ENCODE peak calls at places on chromosome 10, in six cellular contexts. T is CD8-positive, alpha-beta memory T cell; D is lung; M is RWPE2; K is neural progenitor cell; H is OCI-LY7. U is an unnamed sample. For H3K9me3 and H3K4me1, the result is how much of the 10 kb centered on the place peaks cover.

GRCh38 chr10:80382989-80383388 is 25.4 kb upstream of the PRXL2A start:
- DNase-seq in M (no peak), D (no peak), T (peak), K (peak), H (peak), U (peak)

GRCh38 chr10:105585753-105586152 is 944.7 kb downstream of the SORCS3 start:
- DNase-seq in K (no peak), T (no peak), D (no peak), H (no peak), M (no peak), U (no peak)

GRCh38 chr10:71511206-71511605 is 114.5 kb downstream of the CDH23 start:
- DNase-seq in H (no peak), K (no peak), D (no peak), T (no peak), M (no peak), U (no peak)

GRCh38 chr10:43217563-43218205 is 49.2 kb downstream of the RASGEF1A start:
- DNase-seq in D (no peak), T (peak), M (no peak), K (no peak), H (no peak), U (no peak)

GRCh38 chr10:73908853-73909611 is 1.9 kb upstream of the PLAU start:
- DNase-seq in M (peak), T (no peak), K (no peak), D (peak), H (peak), U (no peak)

GRCh38 chr10:133441780-133442179 is 12.0 kb upstream of the SCART1 start:
- DNase-seq in T (peak), M (no peak), H (no peak), K (no peak), D (peak), U (no peak)

GRCh38 chr10:93198401-93199175 is 124.9 kb downstream of the CYP26A1 start:
- DNase-seq in M (no peak), K (peak), T (no peak), H (no peak), D (no peak), U (no peak)

GRCh38 chr10:70694410-70695179 is 22.3 kb downstream of the ADAMTS14 start:
- DNase-seq in H (no peak), D (no peak), K (no peak), T (no peak), M (no peak), U (no peak)

GRCh38 chr10:32388258-32389027 is 41.5 kb upstream of the EPC1 start:
- DNase-seq in H (no peak), K (no peak), T (no peak), D (no peak), M (no peak), U (no peak)

GRCh38 chr10:52533986-52534385 is 219.9 kb downstream of the DKK1 start:
- DNase-seq in D (no peak), H (no peak), K (no peak), M (no peak), T (no peak), U (no peak)

GRCh38 chr10:133030126-133030525 is 57.6 kb upstream of the ADGRA1 start:
- DNase-seq in H (no peak), T (no peak), K (no peak), D (no peak), M (no peak), U (no peak)

GRCh38 chr10:5413012-5413938 is 918 bp downstream of the NET1 start:
- DNase-seq in M (peak), K (peak), D (no peak), T (no peak), H (peak), U (no peak)

GRCh38 chr10:117165557-117166419 is 27.7 kb upstream of the VAX1 start:
- DNase-seq in D (peak), K (peak), T (no peak), M (peak), H (no peak), U (no peak)

GRCh38 chr10:71625445-71626175 is 94.0 kb downstream of the C10orf105 start:
- DNase-seq in H (no peak), D (no peak), M (no peak), T (no peak), K (peak), U (no peak)

GRCh38 chr10:22837771-22838170 is 90.1 kb upstream of the ARMC3 start:
- DNase-seq in T (no peak), D (no peak), M (no peak), K (no peak), H (no peak), U (no peak)

GRCh38 chr10:104922810-104923209 is 281.7 kb downstream of the SORCS3 start:
- DNase-seq in M (no peak), H (no peak), K (no peak), T (no peak), D (no peak), U (no peak)

GRCh38 chr10:61320996-61321395 is 132.2 kb downstream of the TMEM26 start:
- DNase-seq in H (no peak), D (no peak), M (no peak), T (no peak), K (no peak), U (no peak)

GRCh38 chr10:103967433-103968142 is 648 bp downstream of the SLK start:
- DNase-seq in M (no peak), K (peak), H (peak), D (no peak), T (no peak), U (no peak)

GRCh38 chr10:35399414-35400009 is 63.2 kb downstream of the CCNY start:
- DNase-seq in T (no peak), K (no peak), H (no peak), D (no peak), M (no peak), U (no peak)

GRCh38 chr10:31770307-31770902 is 158.2 kb downstream of the ARHGAP12 start:
- DNase-seq in K (peak), M (no peak), D (no peak), H (peak), T (peak), U (no peak)

GRCh38 chr10:31099664-31100063 is 68.0 kb upstream of the ZNF438 start:
- DNase-seq in H (no peak), K (no peak), T (no peak), D (no peak), M (peak), U (no peak)

GRCh38 chr10:27104919-27105318 is 4.6 kb upstream of the ANKRD26 start:
- DNase-seq in H (no peak), D (no peak), T (no peak), K (no peak), M (no peak), U (no peak)

GRCh38 chr10:115771755-115772154 is 501.3 kb downstream of the GFRA1 start:
- DNase-seq in H (no peak), M (no peak), T (no peak), D (no peak), K (no peak), U (no peak)

GRCh38 chr10:115774721-115775120 is 498.3 kb downstream of the GFRA1 start:
- DNase-seq in M (no peak), K (no peak), T (no peak), H (no peak), D (no peak), U (no peak)

GRCh38 chr10:115772606-115773005 is 500.4 kb downstream of the GFRA1 start:
- DNase-seq in K (no peak), D (no peak), T (no peak), M (no peak), H (no peak), U (no peak)

GRCh38 chr10:115777646-115778045 is 495.4 kb downstream of the GFRA1 start:
- DNase-seq in M (no peak), H (no peak), D (no peak), T (no peak), K (no peak), U (no peak)

GRCh38 chr10:115773832-115774231 is 499.2 kb downstream of the GFRA1 start:
- DNase-seq in D (no peak), H (no peak), T (no peak), K (no peak), M (no peak), U (no peak)
- H3K9me3 ChIP-seq in D (under half), H (under half), T (under half), K (under half), M (under half), U (under half)

GRCh38 chr10:45432113-45432512 is 58.1 kb downstream of the ALOX5 start:
- DNase-seq in H (no peak), M (no peak), K (no peak), D (no peak), T (no peak), U (no peak)
- H3K4me1 ChIP-seq in H (under half), M (under half), K (under half), D (under half), T (under half), U (under half)

GRCh38 chr10:49647985-49648795 is 31.3 kb upstream of the C10orf53 start:
- DNase-seq in M (no peak), K (no peak), D (no peak), T (no peak), H (no peak), U (no peak)
- H3K4me3 ChIP-seq in M (no peak), K (no peak), D (no peak), T (no peak), H (no peak), U (no peak)

GRCh38 chr10:1359599-1359955 is 303.4 kb downstream of the WDR37 start:
- DNase-seq in K (no peak), H (no peak), T (no peak), M (no peak), D (no peak), U (no peak)
- H3K9me3 ChIP-seq in K (under half), H (under half), T (under half), M (under half), D (under half), U (under half)

GRCh38 chr10:110413903-110414562 is 83.7 kb upstream of the DUSP5 start:
- DNase-seq in H (peak), K (no peak), M (no peak), D (no peak), T (no peak), U (no peak)

GRCh38 chr10:110415809-110416208 is 81.9 kb upstream of the DUSP5 start:
- DNase-seq in D (no peak), K (no peak), M (no peak), T (no peak), H (no peak), U (no peak)

GRCh38 chr10:110419265-110419664 is 78.4 kb upstream of the DUSP5 start:
- DNase-seq in K (no peak), T (no peak), H (no peak), D (no peak), M (no peak), U (no peak)

GRCh38 chr10:110414563-110415309 is 83.0 kb upstream of the DUSP5 start:
- DNase-seq in D (no peak), K (no peak), M (peak), T (peak), H (peak), U (no peak)

GRCh38 chr10:110416776-110417732 is 80.7 kb upstream of the DUSP5 start:
- DNase-seq in K (no peak), T (no peak), D (peak), M (no peak), H (no peak), U (no peak)
- H3K4me1 ChIP-seq in K (under half), T (under half), D (under half), M (half or more), H (half or more), U (under half)

DNA sequence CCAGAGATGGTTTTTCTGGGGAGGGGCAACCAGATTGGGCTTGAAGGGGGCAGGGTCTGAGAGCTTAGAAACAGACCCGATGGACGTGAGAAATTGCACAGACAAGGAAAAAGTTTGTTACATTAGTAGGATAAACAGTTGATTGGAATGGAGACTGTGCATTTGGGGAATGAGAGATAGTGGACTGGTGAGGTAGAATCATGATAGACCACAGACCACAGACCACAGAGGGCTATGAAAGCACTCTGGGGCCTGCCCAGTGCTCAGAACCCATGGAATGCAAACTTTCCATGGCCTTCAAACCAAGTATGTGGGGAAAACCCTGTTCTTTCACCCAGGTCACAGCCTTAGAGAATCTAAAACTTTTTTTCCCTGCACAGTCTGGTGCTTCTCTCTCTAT is 210.0 kb downstream of the ZNF365 start:
- DNase-seq in K (no peak), T (no peak), M (no peak), D (no peak), H (no peak), U (no peak)
- H3K4me3 ChIP-seq in K (no peak), T (no peak), M (no peak), D (no peak), H (no peak), U (no peak)

DNA sequence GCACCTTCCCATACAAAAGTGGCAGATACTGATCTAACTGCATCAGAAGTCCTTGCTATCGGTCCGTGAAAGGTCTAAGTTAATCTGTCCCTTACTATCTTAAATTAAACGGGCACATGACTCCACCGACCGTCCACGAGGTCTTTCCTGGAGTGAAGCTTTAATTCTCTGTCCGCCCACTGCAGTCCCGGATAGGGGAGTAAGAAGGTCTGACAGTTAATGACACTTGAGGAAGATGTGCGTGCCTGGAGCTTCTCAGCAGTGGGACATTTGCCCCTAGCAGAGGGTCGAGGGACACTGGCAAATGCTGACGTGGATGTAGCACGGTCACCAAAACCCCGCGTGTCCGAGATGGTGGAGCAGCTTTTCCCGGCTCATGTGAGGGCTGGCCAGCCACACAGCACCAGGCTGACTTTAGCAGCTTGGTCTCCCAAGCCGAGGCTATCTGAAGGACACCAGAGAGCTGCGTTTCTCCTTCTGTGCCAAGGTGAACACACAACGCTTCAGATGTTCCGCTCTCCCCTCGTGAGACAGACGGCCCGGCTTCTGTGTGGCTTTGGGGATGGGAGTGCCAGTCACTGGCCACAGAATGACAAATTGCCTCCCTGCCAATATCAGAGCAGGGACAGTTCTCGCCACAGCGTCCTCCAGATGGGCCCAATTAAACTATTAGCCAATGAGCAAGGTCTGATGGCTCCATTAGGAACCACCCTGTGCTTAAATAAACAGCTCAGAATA is 86.6 kb downstream of the ADARB2 start:
- DNase-seq in M (no peak), T (no peak), D (no peak), H (no peak), K (no peak), U (no peak)
- H3K9me3 ChIP-seq in M (under half), T (under half), D (under half), H (under half), K (under half), U (under half)

GRCh38 chr10:14578060-14578952 is 196.4 kb downstream of the FAM107B start:
- DNase-seq in M (no peak), H (no peak), K (no peak), T (no peak), D (no peak), U (no peak)
- H3K4me1 ChIP-seq in M (under half), H (half or more), K (under half), T (half or more), D (under half), U (under half)

GRCh38 chr10:44827431-44828006 is 83.6 kb upstream of the TMEM72 start:
- DNase-seq in D (peak), K (no peak), H (no peak), T (no peak), M (no peak), U (no peak)

GRCh38 chr10:44828515-44829142 is 82.5 kb upstream of the TMEM72 start:
- DNase-seq in T (no peak), M (no peak), K (peak), D (no peak), H (no peak), U (no peak)

GRCh38 chr10:44831581-44831980 is 79.6 kb upstream of the TMEM72 start:
- DNase-seq in T (no peak), K (no peak), M (no peak), D (no peak), H (no peak), U (no peak)

GRCh38 chr10:44830022-44830421 is 81.1 kb upstream of the TMEM72 start:
- DNase-seq in K (no peak), H (no peak), D (no peak), T (no peak), M (no peak), U (no peak)

DNA sequence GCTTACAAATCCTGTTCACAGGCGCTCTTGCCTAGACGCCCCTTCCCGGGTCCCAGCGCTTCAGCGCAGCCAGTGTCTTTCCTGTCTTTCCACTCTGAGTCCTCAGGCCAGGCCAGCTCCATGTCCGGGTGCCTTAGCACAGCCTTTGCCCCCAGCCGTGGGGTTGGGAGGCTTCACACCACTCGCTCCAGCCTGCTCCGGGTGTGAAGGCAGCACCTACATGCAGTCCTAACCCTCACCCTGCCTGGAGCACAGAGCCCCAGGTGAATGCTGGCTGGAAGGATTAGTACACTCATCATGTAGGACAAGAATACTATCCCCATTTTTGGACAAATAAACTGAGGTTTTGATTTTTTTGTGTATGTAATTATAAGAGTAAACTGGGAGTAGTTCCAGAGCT is 81.7 kb upstream of the TMEM72 start:
- DNase-seq in H (no peak), T (no peak), K (no peak), M (no peak), D (no peak), U (no peak)
- H3K4me3 ChIP-seq in H (no peak), T (no peak), K (no peak), M (no peak), D (no peak), U (no peak)

U was measured in iPS DF 6.9.